ENCODE peak calls at places on chromosomes 4 and X, in ten cellular contexts. P is left ventricle myocardium inferior; O is endothelial cell; T is progenitor cell of endocrine pancreas; L is nucleus accumbens; C is C1 segment of cervical spinal cord; X is EH; K is activated T-helper 1 cell treated with anti-CD3 and anti-CD28 coated beads, Interleukin-2, amount 50 U/mL, for 16 hours; D is choroid plexus epithelial cell; A is tibial artery. J is an unnamed sample.

GRCh38 chr4:95754667-95755066 is 85.2 kb upstream of the PDHA2 start:
- DNase-seq in P (no peak), O (no peak), T (no peak), L (no peak), C (no peak), X (no peak), K (no peak), D (no peak), A (no peak), J (no peak)

GRCh38 chr4:168398589-168398988 is 80.0 kb upstream of the DDX60 start:
- DNase-seq in P (no peak), O (no peak), T (no peak), L (no peak), C (no peak), X (no peak), K (no peak), D (no peak), A (no peak), J (no peak)

GRCh38 chr4:88382621-88383020 is 4.0 kb downstream of the HERC6 start:
- DNase-seq in P (no peak), O (no peak), T (no peak), L (no peak), C (no peak), X (no peak), K (peak; percentile 33), D (peak; percentile 2), A (no peak), J (peak; percentile 20)

GRCh38 chr4:128831526-128832252 is 22.2 kb downstream of the JADE1 start:
- DNase-seq in P (no peak), O (no peak), T (no peak), L (peak; percentile 3), C (peak; percentile 72), X (peak; percentile 41), K (no peak), D (peak; percentile 83), A (no peak), J (no peak)

GRCh38 chr4:123588631-123589223 is 192.1 kb downstream of the SPRY1 start:
- DNase-seq in P (no peak), O (no peak), T (no peak), L (no peak), C (no peak), X (peak; percentile 83), K (no peak), D (no peak), A (peak; percentile 78), J (no peak)

GRCh38 chr4:173998471-173999144 is 284.9 kb downstream of the FBXO8 start:
- DNase-seq in P (no peak), O (no peak), T (no peak), L (no peak), C (no peak), X (no peak), K (no peak), D (no peak), A (no peak), J (no peak)

GRCh38 chrX:12570859-12571501 is 220.2 kb upstream of the PRPS2 start:
- DNase-seq in P (no peak), O (no peak), T (no peak), L (no peak), C (no peak), X (no peak), K (no peak), D (no peak), A (no peak), J (no peak)

GRCh38 chr4:88938138-88938537 is 118.8 kb downstream of the FAM13A start:
- DNase-seq in P (no peak), O (no peak), T (no peak), L (no peak), C (no peak), X (peak; percentile 91), K (no peak), D (peak; percentile 94), A (no peak), J (no peak)

GRCh38 chr4:17155486-17155885 is 257.0 kb upstream of the LDB2 start:
- DNase-seq in P (no peak), O (no peak), T (no peak), L (no peak), C (no peak), X (peak; percentile 30), K (no peak), D (peak; percentile 22), A (no peak), J (no peak)

J was measured in T-helper 9 cell.